ENCODE peak calls at places on chromosome 7, in seven cellular contexts. S, C, P, F, U, X and N are unnamed samples.
A peak's percentile ranks its signal among the peaks of the same experiment; 100 is the strongest.

GRCh38 chr7:83934118-83934734 is 260.4 kb downstream of the SEMA3A start:
- DNase-seq in P (no peak), U (peak; percentile 9), F (no peak), X (no peak), S (no peak), C (no peak), N (no peak)

GRCh38 chr7:26038201-26038990 is 113.6 kb upstream of the NFE2L3 start:
- DNase-seq in F (no peak), S (no peak), C (no peak), X (no peak), P (no peak), U (no peak), N (no peak)

GRCh38 chr7:5077740-5078139 is 32.1 kb downstream of the RBAK start:
- DNase-seq in C (no peak), F (peak; percentile 7), X (no peak), P (no peak), U (peak; percentile 7), S (no peak), N (no peak)

GRCh38 chr7:75711076-75711475 is 27.7 kb downstream of the HIP1 start:
- DNase-seq in X (no peak), S (no peak), F (no peak), P (no peak), U (no peak), C (no peak), N (no peak)

GRCh38 chr7:193538-194256 is 1.3 kb downstream of the FAM20C start:
- DNase-seq in X (no peak), C (peak; percentile 37), S (no peak), U (no peak), F (no peak), P (peak; percentile 32), N (no peak)

GRCh38 chr7:55212838-55213237 is 152.3 kb upstream of the LANCL2 start:
- DNase-seq in X (no peak), C (no peak), P (no peak), S (no peak), F (no peak), U (no peak), N (no peak)

GRCh38 chr7:106112118-106112971 is at the start of gene SYPL1:
- DNase-seq in U (peak; percentile 88), S (peak; percentile 91), X (peak; percentile 96), C (peak; percentile 96), P (peak; percentile 91), F (peak; percentile 92), N (peak; percentile 93)

GRCh38 chr7:55574062-55574717 is 1.9 kb upstream of the VOPP1 start:
- DNase-seq in S (no peak), X (no peak), P (no peak), U (peak; percentile 28), F (peak; percentile 74), C (no peak), N (no peak)

GRCh38 chr7:1913290-1914282 is 243.5 kb downstream of the ELFN1 start:
- DNase-seq in P (no peak), S (no peak), C (no peak), F (no peak), U (no peak), X (no peak), N (peak; percentile 57)

GRCh38 chr7:151877911-151878835 is 1.3 kb upstream of the PRKAG2 start:
- DNase-seq in S (no peak), C (no peak), U (no peak), F (no peak), X (no peak), P (peak; percentile 48), N (no peak)

GRCh38 chr7:22726849-22727792 is at the start of gene IL6:
- DNase-seq in F (peak; percentile 95), C (peak; percentile 83), X (peak; percentile 78), S (peak; percentile 75), U (peak; percentile 97), P (peak; percentile 50), N (peak; percentile 90)

GRCh38 chr7:116417593-116418345 is 81.8 kb upstream of the CAV2 start:
- DNase-seq in U (peak; percentile 44), X (no peak), S (no peak), P (no peak), C (no peak), F (peak; percentile 43), N (no peak)

GRCh38 chr7:129069021-129069420 is 14.1 kb upstream of the TNPO3 start:
- DNase-seq in X (no peak), P (no peak), F (no peak), C (no peak), S (no peak), U (no peak), N (no peak)

GRCh38 chr7:133275441-133276105 is 22.7 kb downstream of the EXOC4 start:
- DNase-seq in C (no peak), F (peak; percentile 65), X (no peak), S (no peak), P (no peak), U (no peak), N (no peak)

GRCh38 chr7:94303736-94304135 is 91.0 kb upstream of the COL1A2 start:
- DNase-seq in U (peak; percentile 84), C (peak; percentile 79), P (peak; percentile 23), F (peak; percentile 82), S (no peak), X (no peak), N (no peak)

GRCh38 chr7:95407751-95408150 is 11.6 kb upstream of the PON3 start:
- DNase-seq in P (no peak), X (no peak), C (no peak), F (no peak), S (no peak), U (no peak), N (no peak)

GRCh38 chr7:140304071-140304799 is 94.1 kb downstream of the SLC37A3 start:
- DNase-seq in S (no peak), F (peak; percentile 27), X (no peak), C (no peak), U (peak; percentile 16), P (no peak), N (no peak)

GRCh38 chr7:140604760-140605159 is 35.9 kb downstream of the DENND2A start:
- DNase-seq in F (peak; percentile 65), S (no peak), X (no peak), P (no peak), C (no peak), U (peak; percentile 92), N (no peak)

GRCh38 chr7:104700336-104700735 is 313.7 kb upstream of the KMT2E start:
- DNase-seq in F (no peak), P (no peak), S (no peak), U (no peak), X (no peak), C (no peak), N (no peak)

GRCh38 chr7:84277628-84278224 is 83.1 kb upstream of the SEMA3A start:
- DNase-seq in P (no peak), S (no peak), C (no peak), X (peak; percentile 88), U (no peak), F (peak; percentile 75), N (no peak)

GRCh38 chr7:130970696-130971095 is 236.7 kb upstream of the KLF14 start:
- DNase-seq in C (no peak), P (no peak), F (no peak), U (peak; percentile 45), S (no peak), X (no peak), N (no peak)

GRCh38 chr7:81937091-81937490 is 167.2 kb upstream of the HGF start:
- DNase-seq in P (no peak), C (no peak), X (no peak), F (no peak), S (no peak), U (peak; percentile 8), N (no peak)

GRCh38 chr7:96640054-96640453 is 69.6 kb downstream of the SEM1 start:
- DNase-seq in P (no peak), X (no peak), S (no peak), U (no peak), F (no peak), C (no peak), N (no peak)

GRCh38 chr7:4882169-4882741 is 1.3 kb downstream of the RADIL start:
- DNase-seq in S (peak; percentile 86), P (peak; percentile 30), X (peak; percentile 71), U (peak; percentile 59), F (peak; percentile 61), C (peak; percentile 55), N (peak; percentile 67)

GRCh38 chr7:33874943-33875342 is 30.4 kb upstream of the BMPER start:
- DNase-seq in C (no peak), S (peak; percentile 63), U (peak; percentile 68), X (no peak), F (peak; percentile 89), P (no peak), N (peak; percentile 27)

GRCh38 chr7:157494506-157495176 is 157.8 kb downstream of the DNAJB6 start:
- DNase-seq in S (no peak), P (no peak), C (no peak), F (no peak), U (no peak), X (no peak), N (no peak)

GRCh38 chr7:26474596-26474995 is 182.9 kb downstream of the SNX10 start:
- DNase-seq in S (no peak), U (no peak), C (no peak), X (no peak), F (no peak), P (no peak), N (no peak)

DNA sequence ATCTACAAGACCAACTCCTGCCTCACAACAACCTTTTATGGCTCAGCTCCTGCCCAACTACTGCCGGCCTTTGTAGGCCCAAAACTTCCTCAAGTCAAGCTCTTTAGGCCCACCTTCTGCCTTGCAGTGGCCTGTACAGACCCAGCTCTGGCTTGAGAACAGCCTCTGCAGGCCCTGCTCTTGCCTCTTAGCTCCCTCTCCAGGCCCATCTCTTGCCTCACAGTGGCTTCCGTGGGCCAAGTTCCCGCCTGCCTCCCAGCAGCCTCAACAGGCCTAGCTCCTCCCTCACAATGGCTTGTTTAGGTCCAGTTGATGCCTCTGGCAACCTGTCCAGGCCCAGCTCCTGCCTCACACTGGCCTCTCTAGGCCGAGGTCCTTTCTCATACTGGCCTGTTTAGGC is 32.4 kb upstream of the VKORC1L1 start:
- DNase-seq in S (no peak), P (peak; percentile 34), X (peak; percentile 84), U (no peak), F (no peak), C (peak; percentile 62), N (no peak)
- TF ChIP-seq CTCF in S (no peak), P (no peak), X (peak; percentile 67), U (no peak), F (no peak), C (peak; percentile 39), N (no peak)

GRCh38 chr7:74453321-74454011 is at the start of gene GTF2IRD1:
- DNase-seq in P (peak; percentile 74), C (peak; percentile 90), X (peak; percentile 73), F (peak; percentile 70), S (peak; percentile 83), U (peak; percentile 73), N (peak; percentile 73)
- H3K4me1 ChIP-seq in P (peaks cover 8% of the 10 kb centered on the region), C (peaks cover 17% of the 10 kb centered on the region), X (no peaks in the 10 kb centered on the region), F (peaks cover 2% of the 10 kb centered on the region), S (peaks cover 28% of the 10 kb centered on the region), U (peaks cover 16% of the 10 kb centered on the region), N (peaks cover 3% of the 10 kb centered on the region)

GRCh38 chr7:12494354-12495024 is 76.0 kb upstream of the SCIN start:
- DNase-seq in U (no peak), P (no peak), S (no peak), X (no peak), F (no peak), C (no peak), N (no peak)
- TF ChIP-seq CTCF in U (no peak), P (no peak), S (no peak), X (peak; percentile 63), F (no peak), C (no peak), N (no peak)

DNA sequence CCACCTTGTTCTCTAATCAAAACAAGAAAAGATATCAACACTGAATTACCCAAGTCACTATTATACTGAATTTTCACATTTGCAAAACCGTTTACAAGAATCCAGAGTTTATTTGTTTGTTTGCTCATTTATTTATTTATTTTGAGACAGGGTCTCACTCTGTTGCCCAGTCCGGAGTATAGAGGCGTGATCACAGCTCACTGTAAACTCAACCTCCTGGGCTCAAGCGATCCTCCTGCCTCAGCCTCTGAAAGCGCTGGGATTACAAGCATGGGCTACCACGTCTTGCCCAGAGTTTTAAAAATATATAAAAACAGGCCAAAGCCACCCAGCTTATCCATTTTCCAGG is 8.5 kb downstream of the CREB3L2 start:
- DNase-seq in U (no peak), X (no peak), P (no peak), C (no peak), F (no peak), S (peak; percentile 10), N (no peak)
- H3K4me1 ChIP-seq in U (peaks cover 23% of the 10 kb centered on the region), X (peaks cover 5% of the 10 kb centered on the region), P (peaks cover 3% of the 10 kb centered on the region), C (peaks cover 62% of the 10 kb centered on the region), F (peaks cover 29% of the 10 kb centered on the region), S (peaks cover 99% of the 10 kb centered on the region), N (peaks cover 38% of the 10 kb centered on the region)